ENCODE peak calls at places on chromosomes 11 and 22, in five cellular contexts. B is stimulated activated CD8-positive, alpha-beta memory T cell treated with anti-CD3 and anti-CD28 coated beads, Interleukin-12 subunit alpha, Interleukin-12 subunit beta, amount 100 ng/mL, for 1 hour; A is brain microvascular endothelial cell; F is esophagus squamous epithelium; G is endothelial cell. T is an unnamed sample.
A peak's percentile ranks its signal among the peaks of the same experiment; 100 is the strongest.

GRCh38 chr11:119536801-119537200 is 113.8 kb upstream of the THY1 start:
- DNase-seq in B (no peak), A (no peak), F (no peak), G (no peak), T (no peak)

GRCh38 chr22:50545522-50546325 is at the start of gene KLHDC7B:
- DNase-seq in B (no peak), A (no peak), F (no peak), G (no peak), T (peak; percentile 37)

GRCh38 chr11:1665313-1665712 is 31.7 kb upstream of the KRTAP5-6 start:
- DNase-seq in B (no peak), A (no peak), F (no peak), G (no peak), T (no peak)

GRCh38 chr11:27031754-27032153 is 8.9 kb upstream of the BBOX1 start:
- DNase-seq in B (no peak), A (no peak), F (no peak), G (no peak), T (no peak)

GRCh38 chr11:104333977-104334376 is 170.0 kb upstream of the PDGFD start:
- DNase-seq in B (no peak), A (no peak), F (no peak), G (peak; percentile 12), T (no peak)

GRCh38 chr22:31490496-31490925 is 869 bp upstream of the EIF4ENIF1 start:
- DNase-seq in B (peak; percentile 14), A (peak; percentile 61), F (peak; percentile 47), G (peak; percentile 49), T (peak; percentile 40)

GRCh38 chr22:20429254-20430100 is 8.1 kb downstream of the SCARF2 start:
- DNase-seq in B (peak; percentile 69), A (no peak), F (no peak), G (peak; percentile 58), T (peak; percentile 72)

GRCh38 chr11:66360406-66361073 is 11.0 kb downstream of the SLC29A2 start:
- DNase-seq in B (no peak), A (no peak), F (no peak), G (no peak), T (peak; percentile 28)

GRCh38 chr11:68340003-68340767 is 27.8 kb downstream of the LRP5 start:
- DNase-seq in B (no peak), A (no peak), F (no peak), G (no peak), T (no peak)

GRCh38 chr11:111429066-111429506 is 50.0 kb upstream of the POU2AF1 start:
- DNase-seq in B (peak; percentile 16), A (peak; percentile 40), F (no peak), G (peak; percentile 64), T (no peak)

GRCh38 chr11:102882389-102883024 is 7.7 kb upstream of the MMP12 start:
- DNase-seq in B (no peak), A (peak; percentile 81), F (no peak), G (no peak), T (no peak)

GRCh38 chr22:28444659-28445058 is 235.0 kb downstream of the TTC28 start:
- DNase-seq in B (no peak), A (no peak), F (no peak), G (no peak), T (no peak)

GRCh38 chr11:130710022-130710421 is 206.3 kb downstream of the SNX19 start:
- DNase-seq in B (no peak), A (no peak), F (no peak), G (no peak), T (no peak)

GRCh38 chr11:72591785-72592490 is 82.3 kb downstream of the PDE2A start:
- DNase-seq in B (peak; percentile 24), A (no peak), F (no peak), G (no peak), T (no peak)

GRCh38 chr11:106121570-106122320 is 44.3 kb downstream of the AASDHPPT start:
- DNase-seq in B (no peak), A (no peak), F (no peak), G (no peak), T (no peak)

GRCh38 chr11:32884770-32885384 is 7.7 kb upstream of the QSER1 start:
- DNase-seq in B (no peak), A (peak; percentile 9), F (no peak), G (no peak), T (no peak)

GRCh38 chr11:3052567-3052966 is 4.7 kb downstream of the CARS1 start:
- DNase-seq in B (no peak), A (no peak), F (no peak), G (no peak), T (no peak)

GRCh38 chr22:34897126-34897525 is 168.8 kb upstream of the ISX start:
- DNase-seq in B (no peak), A (no peak), F (no peak), G (no peak), T (no peak)

GRCh38 chr11:108807262-108807661 is 142.4 kb downstream of the DDX10 start:
- DNase-seq in B (no peak), A (no peak), F (no peak), G (no peak), T (no peak)

GRCh38 chr22:42269407-42270177 is 861 bp downstream of the TCF20 start:
- DNase-seq in B (peak; percentile 45), A (no peak), F (no peak), G (peak; percentile 52), T (peak; percentile 78)

GRCh38 chr22:36562261-36562835 is 33.4 kb upstream of the EIF3D start:
- DNase-seq in B (no peak), A (peak; percentile 35), F (no peak), G (no peak), T (no peak)

GRCh38 chr22:46078241-46079092 is 71.9 kb upstream of the PPARA start:
- DNase-seq in B (no peak), A (no peak), F (no peak), G (no peak), T (peak; percentile 73)

GRCh38 chr11:898540-899190 is 11.9 kb downstream of the CHID1 start:
- DNase-seq in B (no peak), A (no peak), F (no peak), G (peak; percentile 30), T (no peak)

GRCh38 chr11:124329787-124330478 is 9.9 kb upstream of the OR8D2 start:
- DNase-seq in B (no peak), A (no peak), F (no peak), G (no peak), T (no peak)

GRCh38 chr11:95682552-95682951 is 107.0 kb downstream of the FAM76B start:
- DNase-seq in B (no peak), A (peak; percentile 32), F (no peak), G (no peak), T (no peak)

GRCh38 chr11:130068986-130069683 is 559 bp upstream of the APLP2 start:
- DNase-seq in B (peak; percentile 20), A (peak; percentile 70), F (no peak), G (peak; percentile 47), T (no peak)

GRCh38 chr11:66844496-66845142 is 1.4 kb downstream of the RCE1 start:
- DNase-seq in B (no peak), A (no peak), F (no peak), G (no peak), T (peak; percentile 10)

GRCh38 chr22:36904260-36904659 is 9.2 kb upstream of the CSF2RB start:
- DNase-seq in B (no peak), A (no peak), F (no peak), G (no peak), T (no peak)

GRCh38 chr11:93498099-93499040 is 44.8 kb downstream of the SMCO4 start:
- DNase-seq in B (no peak), A (peak; percentile 37), F (no peak), G (no peak), T (no peak)